ENCODE peak calls at places on chromosomes 7 and 10, in seven cellular contexts. R, U, V, H, C, F and L are unnamed samples.

GRCh38 chr10:112115781-112116385 is 67.7 kb downstream of the GPAM start:
- DNase-seq in R (peak), U (no peak), V (no peak), H (no peak), C (peak), F (no peak), L (peak)

GRCh38 chr10:43140414-43140813 is 2.2 kb downstream of the CSGALNACT2 start:
- DNase-seq in R (peak), U (no peak), V (peak), H (no peak), C (no peak), F (peak), L (peak)

GRCh38 chr7:134395604-134396003 is 63.3 kb downstream of the AKR1B1 start:
- DNase-seq in R (no peak), U (no peak), V (no peak), H (no peak), C (no peak), F (no peak), L (no peak)

GRCh38 chr10:7968510-7968909 is 86.0 kb upstream of the GATA3 start:
- DNase-seq in R (no peak), U (no peak), V (no peak), H (no peak), C (no peak), F (no peak), L (no peak)

GRCh38 chr7:5779108-5779507 is 2.4 kb downstream of the RNF216 start:
- DNase-seq in R (no peak), U (no peak), V (no peak), H (no peak), C (no peak), F (no peak), L (no peak)

GRCh38 chr7:2798669-2799068 is 45.4 kb downstream of the GNA12 start:
- DNase-seq in R (no peak), U (no peak), V (no peak), H (no peak), C (no peak), F (no peak), L (no peak)

GRCh38 chr7:55060690-55061414 is 42.0 kb downstream of the EGFR start:
- DNase-seq in R (no peak), U (no peak), V (no peak), H (peak), C (no peak), F (no peak), L (no peak)

GRCh38 chr10:120422459-120422858 is 34.6 kb upstream of the PLPP4 start:
- DNase-seq in R (peak), U (no peak), V (peak), H (no peak), C (no peak), F (peak), L (no peak)

GRCh38 chr7:65910237-65910636 is 37.4 kb downstream of the VKORC1L1 start:
- DNase-seq in R (no peak), U (no peak), V (no peak), H (no peak), C (no peak), F (no peak), L (no peak)

GRCh38 chr7:1715671-1716074 is 45.6 kb downstream of the ELFN1 start:
- DNase-seq in R (no peak), U (no peak), V (no peak), H (no peak), C (no peak), F (no peak), L (no peak)

GRCh38 chr10:20040012-20040411 is 223.8 kb downstream of the PLXDC2 start:
- DNase-seq in R (no peak), U (no peak), V (no peak), H (no peak), C (no peak), F (peak), L (no peak)

GRCh38 chr10:97499561-97500296 is 1.0 kb downstream of the UBTD1 start:
- DNase-seq in R (peak), U (peak), V (no peak), H (peak), C (peak), F (no peak), L (no peak)

GRCh38 chr10:90862908-90863514 is 5.2 kb upstream of the HTR7 start:
- DNase-seq in R (peak), U (no peak), V (no peak), H (no peak), C (peak), F (no peak), L (peak)

GRCh38 chr10:114399576-114399975 is 4.7 kb downstream of the AFAP1L2 start:
- DNase-seq in R (no peak), U (no peak), V (no peak), H (no peak), C (no peak), F (no peak), L (no peak)

GRCh38 chr7:69812756-69813155 is 214.5 kb downstream of the AUTS2 start:
- DNase-seq in R (no peak), U (no peak), V (no peak), H (no peak), C (no peak), F (no peak), L (no peak)

GRCh38 chr10:102150970-102151773 is 1.0 kb upstream of the NOLC1 start:
- DNase-seq in R (peak), U (no peak), V (no peak), H (no peak), C (no peak), F (no peak), L (no peak)

GRCh38 chr10:26586211-26586610 is 111.3 kb upstream of the PDSS1 start:
- DNase-seq in R (no peak), U (no peak), V (no peak), H (no peak), C (no peak), F (no peak), L (no peak)

GRCh38 chr7:73827568-73828106 is 3.2 kb upstream of the CLDN4 start:
- DNase-seq in R (peak), U (peak), V (no peak), H (no peak), C (peak), F (no peak), L (no peak)

GRCh38 chr7:158188676-158189075 is 398.9 kb downstream of the PTPRN2 start:
- DNase-seq in R (no peak), U (no peak), V (no peak), H (no peak), C (no peak), F (no peak), L (no peak)

GRCh38 chr10:114551310-114551972 is 106.6 kb downstream of the ABLIM1 start:
- DNase-seq in R (no peak), U (peak), V (no peak), H (peak), C (no peak), F (no peak), L (no peak)

GRCh38 chr7:143392875-143393266 is 11.7 kb downstream of the ZYX start:
- DNase-seq in R (no peak), U (no peak), V (no peak), H (no peak), C (no peak), F (no peak), L (no peak)

GRCh38 chr7:147197006-147197405 is 1080.4 kb downstream of the CNTNAP2 start:
- DNase-seq in R (peak), U (no peak), V (no peak), H (no peak), C (no peak), F (no peak), L (no peak)

GRCh38 chr10:30786131-30786530 is 156.6 kb upstream of the LYZL2 start:
- DNase-seq in R (peak), U (no peak), V (no peak), H (no peak), C (no peak), F (no peak), L (no peak)

GRCh38 chr7:45682836-45683555 is 108.8 kb downstream of the ADCY1 start:
- DNase-seq in R (peak), U (no peak), V (no peak), H (peak), C (no peak), F (no peak), L (no peak)

GRCh38 chr10:7826971-7827370 is 8.7 kb downstream of the TAF3 start:
- DNase-seq in R (peak), U (no peak), V (no peak), H (no peak), C (peak), F (peak), L (no peak)

GRCh38 chr10:44194435-44194834 is 190.5 kb downstream of the CXCL12 start:
- DNase-seq in R (no peak), U (no peak), V (no peak), H (no peak), C (no peak), F (no peak), L (no peak)

GRCh38 chr10:6778992-6779701 is 199.1 kb upstream of the PRKCQ start:
- DNase-seq in R (peak), U (no peak), V (peak), H (no peak), C (no peak), F (peak), L (no peak)

GRCh38 chr7:139725077-139725476 is 52.7 kb downstream of the HIPK2 start:
- DNase-seq in R (peak), U (no peak), V (peak), H (no peak), C (no peak), F (no peak), L (peak)

GRCh38 chr7:105673367-105674188 is 92.3 kb upstream of the EFCAB10 start:
- DNase-seq in R (peak), U (peak), V (no peak), H (no peak), C (no peak), F (no peak), L (no peak)

GRCh38 chr7:13411151-13411550 is 578.3 kb downstream of the ETV1 start:
- DNase-seq in R (no peak), U (no peak), V (no peak), H (no peak), C (no peak), F (no peak), L (no peak)
- TF ChIP-seq CTCF in R (peak), U (no peak), V (no peak), H (no peak), C (no peak), F (no peak), L (no peak)

GRCh38 chr7:39353615-39354376 is 212.4 kb upstream of the YAE1 start:
- DNase-seq in R (no peak), U (peak), V (no peak), H (no peak), C (peak), F (peak), L (no peak)
- TF ChIP-seq CTCF in R (no peak), U (peak), V (no peak), H (no peak), C (peak), F (peak), L (no peak)

GRCh38 chr10:83820033-83820432 is 319.3 kb upstream of the GHITM start:
- DNase-seq in R (no peak), U (no peak), V (no peak), H (peak), C (no peak), F (no peak), L (no peak)
- TF ChIP-seq CTCF in R (no peak), U (no peak), V (no peak), H (no peak), C (no peak), F (no peak), L (no peak)

GRCh38 chr10:34113504-34114225 is 701.4 kb downstream of the PARD3 start:
- DNase-seq in R (no peak), U (no peak), V (no peak), H (no peak), C (no peak), F (no peak), L (no peak)

GRCh38 chr10:34116220-34116623 is 698.9 kb downstream of the PARD3 start:
- DNase-seq in R (no peak), U (no peak), V (no peak), H (no peak), C (peak), F (no peak), L (no peak)

GRCh38 chr10:34119456-34119855 is 695.6 kb downstream of the PARD3 start:
- DNase-seq in R (no peak), U (no peak), V (no peak), H (no peak), C (no peak), F (no peak), L (no peak)

GRCh38 chr10:34114914-34115313 is 700.2 kb downstream of the PARD3 start:
- DNase-seq in R (no peak), U (no peak), V (no peak), H (no peak), C (no peak), F (no peak), L (no peak)

DNA sequence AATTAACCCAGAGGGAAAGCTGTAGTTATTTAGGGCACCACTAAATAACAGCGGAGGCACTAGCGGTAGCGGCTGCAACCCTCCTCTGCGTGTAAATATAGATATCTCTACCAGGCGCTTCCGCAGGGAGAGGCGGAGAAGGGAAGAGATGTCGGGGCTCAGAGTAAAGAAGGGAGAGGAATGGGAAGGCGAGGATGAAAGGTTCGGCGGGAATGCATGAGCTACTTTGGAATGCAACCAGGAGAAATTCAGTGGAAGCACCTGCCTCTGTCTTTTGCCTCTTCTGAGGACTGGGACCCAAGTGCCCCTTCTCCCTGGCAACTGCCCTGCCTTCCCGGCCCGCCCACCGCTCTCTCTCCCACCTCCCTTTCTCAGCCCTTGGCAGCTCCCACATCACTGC is 698.3 kb downstream of the PARD3 start:
- DNase-seq in R (no peak), U (no peak), V (no peak), H (no peak), C (peak), F (no peak), L (no peak)
- TF ChIP-seq CTCF in R (no peak), U (no peak), V (no peak), H (no peak), C (no peak), F (no peak), L (no peak)

GRCh38 chr10:104612577-104613205 is 28.4 kb upstream of the SORCS3 start:
- DNase-seq in R (no peak), U (no peak), V (no peak), H (no peak), C (no peak), F (no peak), L (no peak)
- TF ChIP-seq CTCF in R (no peak), U (no peak), V (peak), H (no peak), C (no peak), F (no peak), L (no peak)

DNA sequence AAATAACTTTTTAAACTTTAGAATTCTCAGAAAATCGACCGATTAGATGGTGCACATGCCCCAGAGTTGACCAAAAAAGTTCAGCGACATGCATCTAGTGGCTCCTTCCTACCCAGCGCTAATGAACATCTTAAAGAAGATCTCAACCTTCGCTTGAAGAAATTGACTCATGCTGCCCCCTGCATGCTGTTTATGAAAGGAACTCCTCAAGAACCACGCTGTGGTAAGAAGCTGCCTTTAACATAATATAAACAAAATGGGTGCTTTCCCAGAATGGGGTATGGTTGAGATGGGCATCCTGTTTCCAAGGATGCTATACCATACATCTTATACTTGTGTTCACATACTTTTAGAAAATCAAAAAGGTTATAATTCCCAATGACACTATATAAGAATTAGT is 24.6 kb downstream of the GLRX3 start:
- DNase-seq in R (no peak), U (no peak), V (no peak), H (no peak), C (no peak), F (no peak), L (no peak)
- TF ChIP-seq CTCF in R (peak), U (no peak), V (peak), H (no peak), C (no peak), F (no peak), L (no peak)